ENCODE peak calls at places on chromosomes 16 and 17, in eight cellular contexts. O is CD8-positive, alpha-beta T cell; N is bronchial epithelial cell; F is PC-9; X is psoas muscle; W is NB4; S is cardiac fibroblast; P is BE2C. Y is an unnamed sample.

GRCh38 chr16:57624044-57624688 is 4.3 kb upstream of the ADGRG1 start:
- DNase-seq in N (peak; percentile 49), F (peak; percentile 51), X (no peak), P (no peak), W (peak; percentile 50), S (peak; percentile 79), O (no peak), Y (no peak)

GRCh38 chr16:82460761-82461160 is 166.0 kb upstream of the CDH13 start:
- DNase-seq in X (no peak), S (no peak), W (no peak), F (no peak), P (no peak), O (no peak), N (no peak), Y (no peak)

GRCh38 chr17:40190197-40191021 is 13.1 kb downstream of the RAPGEFL1 start:
- DNase-seq in X (no peak), O (peak; percentile 44), F (no peak), P (peak; percentile 78), W (peak; percentile 32), N (peak; percentile 17), S (no peak), Y (peak; percentile 26)

GRCh38 chr17:29039764-29040598 is 3.0 kb upstream of the PIPOX start:
- DNase-seq in W (no peak), N (peak; percentile 68), S (peak; percentile 93), F (no peak), X (no peak), P (no peak), O (no peak), Y (no peak)

GRCh38 chr17:31499771-31500554 is 108.5 kb downstream of the RAB11FIP4 start:
- DNase-seq in X (peak; percentile 91), O (no peak), S (peak; percentile 40), W (no peak), F (peak; percentile 88), P (no peak), N (peak; percentile 66), Y (no peak)

GRCh38 chr16:50207652-50208051 is 54.5 kb downstream of the TENT4B start:
- DNase-seq in W (no peak), N (peak; percentile 35), F (no peak), S (peak; percentile 56), P (no peak), O (no peak), X (no peak), Y (no peak)

GRCh38 chr16:4661661-4662060 is 31.7 kb upstream of the NUDT16L1 start:
- DNase-seq in F (no peak), O (no peak), S (no peak), P (no peak), W (no peak), N (no peak), X (no peak), Y (no peak)

GRCh38 chr17:32264140-32264799 is 1.4 kb upstream of the RHBDL3 start:
- DNase-seq in X (no peak), O (no peak), S (no peak), W (no peak), F (no peak), N (no peak), P (no peak), Y (no peak)

GRCh38 chr17:70329751-70330150 is 160.4 kb downstream of the KCNJ2 start:
- DNase-seq in N (no peak), S (no peak), O (no peak), W (no peak), P (no peak), X (no peak), F (no peak), Y (no peak)

GRCh38 chr16:31010539-31010938 is at the start of gene STX1B:
- DNase-seq in S (no peak), F (no peak), N (no peak), O (peak; percentile 61), X (no peak), P (peak; percentile 67), W (no peak), Y (no peak)

GRCh38 chr17:6231886-6232767 is 161.9 kb downstream of the WSCD1 start:
- DNase-seq in X (no peak), P (no peak), O (no peak), S (no peak), W (peak; percentile 61), F (no peak), N (peak; percentile 31), Y (no peak)

GRCh38 chr17:40312893-40313659 is 4.1 kb downstream of the RARA start:
- DNase-seq in S (no peak), W (no peak), P (no peak), N (no peak), F (no peak), X (no peak), O (no peak), Y (no peak)

GRCh38 chr16:2180962-2181923 is 15.2 kb downstream of the CASKIN1 start:
- DNase-seq in N (no peak), X (no peak), W (no peak), O (no peak), S (no peak), P (no peak), F (no peak), Y (no peak)

GRCh38 chr17:11736613-11737289 is 138.5 kb downstream of the DNAH9 start:
- DNase-seq in N (no peak), F (no peak), O (no peak), P (no peak), S (no peak), X (no peak), W (no peak), Y (no peak)

GRCh38 chr16:70161350-70161749 is 12.2 kb upstream of the CLEC18C start:
- DNase-seq in O (no peak), W (no peak), S (no peak), X (no peak), F (no peak), N (no peak), P (no peak), Y (no peak)

GRCh38 chr16:54821731-54822130 is 108.9 kb upstream of the IRX5 start:
- DNase-seq in S (no peak), X (no peak), P (no peak), F (no peak), W (no peak), O (no peak), N (peak; percentile 49), Y (no peak)

GRCh38 chr16:84266451-84266850 is 26.6 kb upstream of the KCNG4 start:
- DNase-seq in X (no peak), O (no peak), F (peak; percentile 78), S (peak; percentile 77), W (peak; percentile 76), N (peak; percentile 71), P (peak; percentile 88), Y (peak; percentile 63)

GRCh38 chr16:9647981-9648701 is 534.1 kb downstream of the GRIN2A start:
- DNase-seq in N (peak; percentile 32), O (no peak), F (no peak), S (peak; percentile 6), W (peak; percentile 31), P (no peak), X (no peak), Y (peak; percentile 19)

GRCh38 chr17:78741644-78742284 is 40.3 kb downstream of the CYTH1 start:
- DNase-seq in W (no peak), P (no peak), S (no peak), X (no peak), O (no peak), F (no peak), N (no peak), Y (no peak)

GRCh38 chr16:66925322-66925840 is at the start of gene RRAD:
- DNase-seq in S (peak; percentile 47), O (no peak), N (no peak), F (no peak), X (peak; percentile 87), P (no peak), W (no peak), Y (no peak)
- H3K4me3 ChIP-seq in S (peak within 1 kb of the TSS; percentile 34), O (no peak within 1 kb of the TSS), N (peak within 1 kb of the TSS; percentile 34), F (no peak within 1 kb of the TSS), X (peak within 1 kb of the TSS; percentile 67), P (peak within 1 kb of the TSS; percentile 12), W (no peak within 1 kb of the TSS), Y (peak within 1 kb of the TSS; percentile 52)

DNA sequence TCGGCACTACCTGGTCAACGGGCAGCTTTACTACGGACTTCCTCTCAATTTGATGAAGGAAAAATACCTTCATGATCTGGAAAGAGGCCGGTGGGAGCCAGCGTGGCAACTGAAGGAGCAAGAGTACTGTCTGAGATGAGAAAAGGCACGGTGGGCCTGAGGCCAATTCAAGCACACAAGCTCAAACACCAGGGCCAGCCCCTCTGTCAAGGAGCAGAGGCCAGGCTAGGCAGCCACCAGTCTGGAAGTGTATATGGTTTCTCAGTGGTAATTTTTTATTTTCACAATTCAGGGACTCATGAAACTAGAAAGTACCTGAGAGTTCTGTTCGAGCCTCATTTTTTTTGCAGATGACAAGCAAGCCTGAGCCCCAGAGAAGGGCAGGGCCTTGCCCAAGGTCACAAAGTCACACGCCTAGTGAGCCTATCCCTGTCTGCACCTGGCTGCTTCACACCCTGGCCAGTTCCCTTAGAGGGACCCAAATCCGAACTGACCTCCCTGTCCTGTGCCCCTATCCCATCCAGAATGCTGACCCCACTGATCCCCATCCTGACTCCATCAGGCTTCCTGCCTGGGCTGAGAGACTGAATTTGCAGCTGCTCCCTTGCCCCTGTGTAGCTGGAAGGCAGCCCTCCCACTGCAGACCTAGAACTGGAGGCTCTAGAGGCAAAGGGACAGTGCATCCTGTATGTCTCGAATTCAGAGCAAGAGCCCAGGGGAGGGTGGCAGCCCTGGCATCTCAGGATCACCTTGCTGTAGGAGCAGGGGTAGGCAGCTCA is 4.8 kb upstream of the TBX2 start:
- DNase-seq in W (no peak), X (peak; percentile 39), N (no peak), O (no peak), F (no peak), P (peak; percentile 60), S (no peak), Y (peak; percentile 23)
- H3K4me3 ChIP-seq in W (no peak overlapping the region), X (peak overlapping the region; percentile 77), N (no peak overlapping the region), O (no peak overlapping the region), F (no peak overlapping the region), P (peak overlapping the region; percentile 16), S (no peak overlapping the region), Y (no peak overlapping the region)

GRCh38 chr16:726438-727290 is at the start of the genes CCDC78 and HAGHL:
- DNase-seq in S (peak; percentile 63), P (peak; percentile 88), N (no peak), F (peak; percentile 36), X (no peak), W (peak; percentile 80), O (peak; percentile 68), Y (peak; percentile 79)

GRCh38 chr16:726188-726437 is 130 bp downstream of the CCDC78 start:
- DNase-seq in F (peak; percentile 15), S (no peak), X (no peak), N (no peak), O (no peak), P (no peak), W (peak; percentile 61), Y (no peak)

GRCh38 chr16:724188-725040 is 1.8 kb downstream of the CCDC78 start:
- DNase-seq in S (no peak), W (no peak), X (no peak), N (no peak), F (peak; percentile 32), O (no peak), P (no peak), Y (no peak)

GRCh38 chr16:725041-725376 is 1.2 kb downstream of the CCDC78 start:
- DNase-seq in S (no peak), O (no peak), W (no peak), P (no peak), X (no peak), N (no peak), F (peak; percentile 24), Y (no peak)

GRCh38 chr16:725463-726187 is 618 bp downstream of the CCDC78 start:
- DNase-seq in P (no peak), F (no peak), O (no peak), W (no peak), S (no peak), N (no peak), X (no peak), Y (no peak)
- H3K4me3 ChIP-seq in P (no peak overlapping the region), F (no peak overlapping the region), O (no peak overlapping the region), W (no peak overlapping the region), S (no peak overlapping the region), N (no peak overlapping the region), X (no peak overlapping the region), Y (no peak overlapping the region)

GRCh38 chr17:48756816-48757215 is 28.3 kb upstream of the HOXB13 start:
- DNase-seq in N (no peak), W (peak; percentile 40), S (no peak), P (no peak), O (no peak), F (no peak), X (no peak), Y (no peak)
- H3K4me3 ChIP-seq in N (no peak overlapping the region), W (no peak overlapping the region), S (no peak overlapping the region), P (no peak overlapping the region), O (no peak overlapping the region), F (no peak overlapping the region), X (no peak overlapping the region), Y (no peak overlapping the region)

Y was measured in GM12865.